ENCODE peak calls at places on chromosomes 11 and 22, in seven cellular contexts. P, L, F, H, W, D and U are unnamed samples.

GRCh38 chr11:73334244-73335203 is 26.4 kb downstream of the ARHGEF17 start:
- DNase-seq in D (no peak), W (peak), H (peak), P (peak), F (peak), L (peak), U (no peak)

GRCh38 chr11:16318320-16318719 is 38.0 kb downstream of the SOX6 start:
- DNase-seq in P (no peak), L (no peak), D (no peak), W (no peak), H (no peak), F (no peak), U (no peak)

GRCh38 chr22:22893891-22894739 is 6.5 kb downstream of the IGLL5 start:
- DNase-seq in L (no peak), D (no peak), F (no peak), H (no peak), P (peak), W (no peak), U (no peak)

GRCh38 chr11:74417860-74418508 is 19.8 kb upstream of the PGM2L1 start:
- DNase-seq in H (peak), P (no peak), D (no peak), F (no peak), L (no peak), W (no peak), U (no peak)

GRCh38 chr11:119055901-119056300 is 1.1 kb downstream of the HYOU1 start:
- DNase-seq in L (no peak), F (no peak), H (peak), D (no peak), W (no peak), P (no peak), U (no peak)

GRCh38 chr22:45994516-45995404 is 17.8 kb upstream of the WNT7B start:
- DNase-seq in W (peak), P (peak), L (peak), H (peak), D (peak), F (peak), U (no peak)

GRCh38 chr11:72701466-72701865 is 27.2 kb upstream of the PDE2A start:
- DNase-seq in W (no peak), P (no peak), H (no peak), L (no peak), F (no peak), D (no peak), U (no peak)

GRCh38 chr22:28001171-28001835 is 82.2 kb upstream of the PITPNB start:
- DNase-seq in F (peak), L (no peak), D (no peak), P (no peak), W (no peak), H (no peak), U (no peak)

GRCh38 chr11:133234883-133235282 is 297.4 kb downstream of the OPCML start:
- DNase-seq in P (no peak), W (no peak), D (no peak), F (no peak), H (no peak), L (no peak), U (no peak)

GRCh38 chr11:108708173-108708572 is 43.3 kb downstream of the DDX10 start:
- DNase-seq in F (no peak), P (no peak), H (no peak), D (no peak), L (no peak), W (no peak), U (no peak)

GRCh38 chr22:22693531-22693884 is 49.1 kb downstream of the GGTLC2 start:
- DNase-seq in H (no peak), D (no peak), L (no peak), P (no peak), W (no peak), F (no peak), U (no peak)

GRCh38 chr11:19959697-19960096 is 200.6 kb downstream of the DBX1 start:
- DNase-seq in P (no peak), H (no peak), L (no peak), D (no peak), W (no peak), F (no peak), U (no peak)

GRCh38 chr11:100902454-100903141 is 215.5 kb downstream of the ARHGAP42 start:
- DNase-seq in D (no peak), L (no peak), H (no peak), W (no peak), P (peak), F (no peak), U (no peak)

GRCh38 chr11:68118753-68119448 is 2.3 kb downstream of the CHKA start:
- DNase-seq in F (no peak), L (no peak), W (no peak), D (no peak), P (no peak), H (peak), U (no peak)

GRCh38 chr22:23844739-23845202 is 6.0 kb upstream of the DERL3 start:
- DNase-seq in F (peak), W (no peak), P (no peak), L (no peak), D (no peak), H (no peak), U (no peak)

GRCh38 chr11:66852466-66853241 is 4.2 kb upstream of the LRFN4 start:
- DNase-seq in H (no peak), F (peak), P (no peak), L (no peak), W (no peak), D (no peak), U (no peak)

GRCh38 chr11:46918087-46918751 is at the start of gene LRP4:
- DNase-seq in L (peak), W (no peak), H (no peak), D (peak), F (peak), P (no peak), U (no peak)

GRCh38 chr11:65613091-65613928 is 711 bp downstream of the MAP3K11 start:
- DNase-seq in D (no peak), L (peak), H (no peak), P (peak), W (peak), F (no peak), U (no peak)

GRCh38 chr22:22698263-22698750 is 53.9 kb downstream of the GGTLC2 start:
- DNase-seq in F (no peak), D (no peak), L (no peak), W (peak), H (no peak), P (peak), U (no peak)

GRCh38 chr22:28246392-28246791 is 327.3 kb upstream of the PITPNB start:
- DNase-seq in H (peak), F (no peak), P (no peak), W (no peak), L (no peak), D (no peak), U (no peak)

GRCh38 chr11:60069471-60069870 is 13.0 kb downstream of the MS4A3 start:
- DNase-seq in W (no peak), P (no peak), D (no peak), L (no peak), H (no peak), F (no peak), U (no peak)

GRCh38 chr11:2480874-2481220 is 36.0 kb downstream of the KCNQ1 start:
- DNase-seq in L (no peak), W (no peak), H (no peak), P (no peak), F (no peak), D (no peak), U (no peak)

GRCh38 chr22:29205598-29206371 is at the start of gene EMID1:
- DNase-seq in P (no peak), W (no peak), L (peak), D (no peak), F (peak), H (peak), U (no peak)

GRCh38 chr11:45178890-45179663 is 32.6 kb downstream of the PRDM11 start:
- DNase-seq in H (peak), L (no peak), P (no peak), W (no peak), D (no peak), F (no peak), U (no peak)

GRCh38 chr11:4957396-4957795 is 1.9 kb upstream of the OR51A2 start:
- DNase-seq in H (no peak), F (no peak), D (no peak), L (no peak), W (no peak), P (no peak), U (no peak)

GRCh38 chr11:6418958-6419611 is at the start of gene APBB1:
- DNase-seq in H (peak), P (no peak), F (peak), L (peak), W (peak), D (peak), U (no peak)

GRCh38 chr11:47399860-47400812 is 8.3 kb upstream of the SLC39A13 start:
- DNase-seq in W (peak), D (no peak), P (no peak), H (no peak), L (peak), F (no peak), U (no peak)

GRCh38 chr11:75429902-75430691 is 2.9 kb downstream of the KLHL35 start:
- DNase-seq in F (peak), L (no peak), D (peak), P (no peak), W (no peak), H (peak), U (no peak)

GRCh38 chr11:19929147-19929546 is 216.5 kb downstream of the NAV2 start:
- DNase-seq in H (no peak), P (no peak), F (no peak), D (no peak), L (no peak), W (no peak), U (no peak)

GRCh38 chr11:45859661-45860140 is 12.4 kb downstream of the CRY2 start:
- DNase-seq in W (peak), P (peak), L (peak), F (peak), D (peak), H (peak), U (no peak)

GRCh38 chr22:27460596-27461347 is 340.8 kb downstream of the MN1 start:
- DNase-seq in W (no peak), D (no peak), L (no peak), F (no peak), H (peak), P (no peak), U (no peak)

GRCh38 chr11:32962016-32962415 is 53.7 kb upstream of the DEPDC7 start:
- DNase-seq in H (peak), W (no peak), L (no peak), D (no peak), P (no peak), F (no peak), U (no peak)

GRCh38 chr22:32801436-32802290 is at the start of gene TIMP3:
- DNase-seq in F (peak), H (peak), P (peak), L (peak), D (peak), W (peak), U (no peak)
- TF ChIP-seq POLR2A in F (peak), H (peak), P (peak), L (peak), D (peak), W (peak), U (no peak)

GRCh38 chr11:123173040-123173855 is 21.8 kb downstream of the CLMP start:
- DNase-seq in F (no peak), D (no peak), W (no peak), H (peak), P (no peak), L (no peak), U (no peak)

GRCh38 chr11:123173856-123174186 is 21.2 kb downstream of the CLMP start:
- DNase-seq in P (no peak), W (no peak), F (no peak), L (no peak), H (no peak), D (no peak), U (no peak)

GRCh38 chr11:123170929-123171328 is 24.1 kb downstream of the CLMP start:
- DNase-seq in P (no peak), H (no peak), L (no peak), D (no peak), W (no peak), F (no peak), U (no peak)

GRCh38 chr11:123176785-123177184 is 18.3 kb downstream of the CLMP start:
- DNase-seq in P (no peak), D (no peak), H (no peak), L (no peak), F (no peak), W (no peak), U (no peak)

DNA sequence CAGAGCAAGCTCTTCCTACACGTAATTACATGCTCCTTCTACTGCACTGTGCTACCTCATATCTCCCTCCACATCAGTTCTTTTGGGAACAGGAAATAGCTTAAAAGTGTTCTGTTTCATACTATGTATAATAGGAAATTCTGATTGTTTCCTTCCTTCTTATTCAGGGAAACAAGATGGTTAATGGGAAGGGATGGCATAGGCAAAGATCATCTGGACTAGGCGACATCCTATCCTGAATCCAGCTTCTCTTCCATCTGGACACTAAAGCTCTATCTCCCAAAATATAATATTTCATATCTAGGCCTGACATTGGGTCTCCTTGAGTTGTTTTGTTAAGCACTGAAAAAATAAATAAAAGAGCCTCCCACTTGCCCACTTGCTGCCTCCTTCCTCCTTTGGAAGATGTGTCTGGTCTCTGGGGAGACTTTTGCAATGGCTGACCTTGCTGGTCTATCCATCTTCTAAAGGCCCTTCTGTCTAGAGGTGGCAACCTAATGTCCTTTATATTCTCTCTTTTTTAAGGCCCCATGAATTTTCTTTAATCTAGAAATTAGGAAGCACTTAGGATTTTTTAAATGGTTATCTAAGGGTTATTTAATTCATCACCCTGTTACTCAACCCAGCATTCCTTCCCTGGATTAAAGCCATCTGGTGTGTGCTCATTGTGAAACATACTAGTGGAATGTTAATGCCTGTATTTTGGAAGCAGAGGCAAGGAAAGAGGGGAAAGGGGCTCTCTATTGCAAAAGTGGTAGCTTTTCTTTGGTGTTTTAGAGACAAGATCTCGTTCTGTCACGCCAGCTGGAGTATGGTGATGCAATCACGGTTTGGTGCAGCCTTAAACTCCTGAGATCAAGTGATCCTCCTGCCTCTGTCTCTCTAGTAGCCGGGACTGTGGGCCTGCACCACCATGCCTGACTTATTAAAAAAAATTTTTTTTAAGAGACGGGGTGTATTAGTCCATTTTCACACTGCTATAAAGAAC is 20.6 kb downstream of the CLMP start:
- DNase-seq in P (no peak), D (no peak), H (peak), L (peak), F (no peak), W (no peak), U (no peak)
- H3K4me3 ChIP-seq in P (no peak), D (no peak), H (no peak), L (no peak), F (no peak), W (no peak), U (no peak)

DNA sequence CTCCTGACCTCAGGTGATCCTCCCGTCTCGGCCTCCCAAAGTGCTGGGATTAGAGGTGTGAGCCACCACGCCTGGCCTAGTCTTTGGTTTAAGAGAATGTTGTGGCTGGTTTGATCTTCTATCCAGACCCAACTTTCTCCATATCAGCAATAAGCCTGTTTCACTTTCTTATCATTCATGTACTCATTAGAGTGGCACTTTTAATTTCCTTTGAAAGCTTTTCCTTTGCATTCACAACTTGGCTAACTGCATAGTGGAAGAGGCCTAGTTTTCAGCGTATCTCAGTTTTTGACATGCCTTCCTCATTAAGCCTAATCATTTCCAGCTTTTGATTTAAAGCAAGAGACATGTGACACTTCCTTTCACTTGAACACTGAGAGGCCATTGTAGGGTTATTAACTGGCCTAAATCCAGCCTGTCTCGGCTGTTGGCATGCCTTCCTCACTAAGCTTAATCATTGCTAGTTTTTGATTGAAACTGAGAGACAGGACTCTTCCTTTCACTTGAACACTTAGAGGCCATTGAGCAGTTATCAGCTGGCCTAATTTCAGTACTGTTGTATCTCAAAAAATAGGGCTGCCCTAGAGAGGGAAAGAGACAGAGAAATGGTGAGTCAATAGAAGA is 13.1 kb upstream of the RPL3 start:
- DNase-seq in L (no peak), H (no peak), F (no peak), D (no peak), P (no peak), W (no peak), U (no peak)
- TF ChIP-seq POLR2A in L (no peak), H (no peak), F (no peak), D (no peak), P (no peak), W (no peak), U (no peak)

DNA sequence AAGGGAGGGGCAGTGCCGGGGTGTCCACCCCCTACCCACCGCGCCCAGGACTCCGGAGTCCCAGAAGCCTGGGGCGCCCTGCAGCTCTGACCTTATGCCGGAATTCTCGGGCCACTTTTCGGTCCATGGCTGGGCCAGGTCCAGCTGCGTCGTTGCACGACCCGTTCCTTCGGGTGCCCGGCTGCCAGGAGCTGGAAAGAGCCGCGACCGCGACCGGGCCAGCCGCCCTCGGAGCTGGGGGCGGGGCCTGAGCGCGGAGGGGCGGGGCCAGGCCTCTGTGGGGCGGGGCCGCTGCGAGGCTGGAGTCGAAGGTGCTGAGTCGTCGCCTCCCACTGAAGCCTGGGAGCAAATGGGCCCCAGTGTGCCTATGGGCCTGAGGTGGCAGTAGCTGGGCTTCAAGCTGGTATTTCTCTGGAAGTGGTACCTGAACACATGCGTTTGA is at the start of gene USH1C:
- DNase-seq in W (no peak), L (no peak), H (no peak), F (no peak), D (no peak), P (no peak), U (no peak)
- H3K4me3 ChIP-seq in W (peak), L (peak), H (no peak), F (no peak), D (no peak), P (no peak), U (no peak)

DNA sequence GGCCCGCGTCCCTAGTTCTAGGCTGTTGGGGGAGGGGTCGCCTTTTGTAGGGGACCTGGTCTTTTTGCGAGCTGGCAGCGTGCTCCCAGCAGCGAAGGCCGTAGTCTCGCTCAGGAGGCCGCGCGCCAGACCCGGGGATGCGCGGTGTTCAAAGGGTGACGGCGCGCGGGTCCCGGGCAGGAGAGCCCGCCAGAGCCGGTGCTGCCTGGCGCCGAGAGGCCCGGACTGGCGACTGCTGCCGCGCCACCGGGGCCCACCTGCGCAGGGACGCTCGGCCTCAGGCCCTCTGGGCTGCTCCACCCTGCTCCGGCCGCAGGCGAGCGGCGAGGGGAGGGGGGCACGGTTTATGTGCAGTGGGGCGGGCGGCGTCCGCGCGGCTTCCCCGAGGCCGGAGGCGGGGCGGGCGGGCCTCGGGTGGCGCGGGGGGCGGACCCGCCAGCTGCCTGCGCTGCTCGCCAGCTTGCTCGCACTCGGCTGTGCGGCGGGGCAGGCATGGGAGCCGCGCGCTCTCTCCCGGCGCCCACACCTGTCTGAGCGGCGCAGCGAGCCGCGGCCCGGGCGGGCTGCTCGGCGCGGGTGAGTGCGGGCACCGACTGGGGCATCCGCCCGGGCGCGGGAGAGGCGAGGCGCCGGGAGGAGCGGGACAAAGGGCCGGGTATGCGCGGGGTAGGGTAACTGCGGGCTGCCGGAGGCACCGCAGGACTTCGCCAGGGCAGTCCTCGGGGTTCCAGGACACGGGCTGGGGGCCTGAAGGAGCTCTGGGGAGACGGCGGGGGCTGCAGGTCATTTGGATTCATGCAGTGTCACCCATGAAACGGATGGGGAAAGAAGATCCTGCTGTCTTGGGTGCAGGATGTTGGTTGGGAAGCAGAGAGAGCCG is at the start of gene PRSS23:
- DNase-seq in D (peak), L (peak), W (no peak), F (peak), H (peak), P (peak), U (no peak)
- TF ChIP-seq POLR2A in D (peak), L (no peak), W (no peak), F (no peak), H (peak), P (peak), U (peak)

GRCh38 chr11:657691-658126 is 20.6 kb downstream of the DRD4 start:
- DNase-seq in W (no peak), L (no peak), H (no peak), P (peak), D (no peak), F (no peak), U (no peak)

GRCh38 chr11:660281-660680 is 23.2 kb downstream of the DRD4 start:
- DNase-seq in P (no peak), L (no peak), D (no peak), W (no peak), F (no peak), H (no peak), U (no peak)

GRCh38 chr11:659532-660085 is 22.5 kb downstream of the DRD4 start:
- DNase-seq in L (no peak), W (no peak), F (no peak), H (no peak), D (no peak), P (no peak), U (no peak)

GRCh38 chr11:662689-663274 is 25.7 kb downstream of the DRD4 start:
- DNase-seq in L (peak), P (peak), D (no peak), W (peak), H (peak), F (peak), U (no peak)

GRCh38 chr11:660681-661444 is 23.8 kb downstream of the DRD4 start:
- DNase-seq in P (no peak), F (no peak), H (no peak), W (no peak), D (no peak), L (no peak), U (no peak)
- H3K4me3 ChIP-seq in P (no peak), F (no peak), H (no peak), W (no peak), D (no peak), L (no peak), U (no peak)